ENCODE peak calls at places on chromosomes 5 and 9, in six cellular contexts. Z is kidney epithelial cell, B is left ventricle myocardium inferior, H is lung, E is epithelial cell of proximal tubule, F is HCT116. Q is an unnamed sample.

GRCh38 chr5:131096774-131097695 is 68.0 kb downstream of the HINT1 start:
- DNase-seq in Z (no peak), B (no peak), H (no peak), E (no peak), F (no peak), Q (no peak)

GRCh38 chr9:128892223-128892892 is 10.4 kb downstream of the LRRC8A start:
- DNase-seq in Z (no peak), B (peak), H (peak), E (no peak), F (no peak), Q (peak)

GRCh38 chr5:2017540-2018389 is 135.0 kb upstream of the IRX4 start:
- DNase-seq in Z (no peak), B (no peak), H (no peak), E (no peak), F (peak), Q (no peak)

GRCh38 chr5:122773615-122774014 is 1.3 kb upstream of the SNX2 start:
- DNase-seq in Z (no peak), B (no peak), H (no peak), E (peak), F (no peak), Q (no peak)

GRCh38 chr9:462611-463010 is 247.9 kb downstream of the DOCK8 start:
- DNase-seq in Z (no peak), B (no peak), H (no peak), E (no peak), F (no peak), Q (no peak)

GRCh38 chr9:74036549-74037231 is 460.4 kb upstream of the RORB start:
- DNase-seq in Z (peak), B (no peak), H (no peak), E (no peak), F (no peak), Q (no peak)

GRCh38 chr9:107749787-107750444 is 260.3 kb upstream of the KLF4 start:
- DNase-seq in Z (peak), B (peak), H (peak), E (no peak), F (peak), Q (peak)

GRCh38 chr9:33785914-33786313 is 9.4 kb upstream of the PRSS3 start:
- DNase-seq in Z (no peak), B (no peak), H (no peak), E (no peak), F (no peak), Q (no peak)

GRCh38 chr5:83564069-83564749 is 92.7 kb downstream of the VCAN start:
- DNase-seq in Z (no peak), B (no peak), H (no peak), E (no peak), F (peak), Q (no peak)

GRCh38 chr5:154278172-154278571 is 87.6 kb downstream of the GALNT10 start:
- DNase-seq in Z (no peak), B (no peak), H (no peak), E (no peak), F (no peak), Q (no peak)

GRCh38 chr9:72065076-72065475 is 4.7 kb upstream of the C9orf57 start:
- DNase-seq in Z (no peak), B (no peak), H (no peak), E (no peak), F (no peak), Q (no peak)

GRCh38 chr5:160064441-160064840 is 54.8 kb downstream of the PWWP2A start:
- DNase-seq in Z (no peak), B (peak), H (no peak), E (no peak), F (no peak), Q (no peak)

GRCh38 chr5:77300457-77300856 is 90.0 kb downstream of the PDE8B start:
- DNase-seq in Z (no peak), B (no peak), H (no peak), E (no peak), F (no peak), Q (no peak)

GRCh38 chr9:130139251-130139650 is 33.0 kb upstream of the NCS1 start:
- DNase-seq in Z (no peak), B (no peak), H (no peak), E (no peak), F (no peak), Q (no peak)

GRCh38 chr5:171681667-171682066 is 104.0 kb upstream of the SMIM23 start:
- DNase-seq in Z (no peak), B (no peak), H (no peak), E (no peak), F (no peak), Q (no peak)

GRCh38 chr5:92741906-92742305 is 839.1 kb downstream of the NR2F1-AS1 start:
- DNase-seq in Z (no peak), B (no peak), H (no peak), E (no peak), F (no peak), Q (no peak)

DNA sequence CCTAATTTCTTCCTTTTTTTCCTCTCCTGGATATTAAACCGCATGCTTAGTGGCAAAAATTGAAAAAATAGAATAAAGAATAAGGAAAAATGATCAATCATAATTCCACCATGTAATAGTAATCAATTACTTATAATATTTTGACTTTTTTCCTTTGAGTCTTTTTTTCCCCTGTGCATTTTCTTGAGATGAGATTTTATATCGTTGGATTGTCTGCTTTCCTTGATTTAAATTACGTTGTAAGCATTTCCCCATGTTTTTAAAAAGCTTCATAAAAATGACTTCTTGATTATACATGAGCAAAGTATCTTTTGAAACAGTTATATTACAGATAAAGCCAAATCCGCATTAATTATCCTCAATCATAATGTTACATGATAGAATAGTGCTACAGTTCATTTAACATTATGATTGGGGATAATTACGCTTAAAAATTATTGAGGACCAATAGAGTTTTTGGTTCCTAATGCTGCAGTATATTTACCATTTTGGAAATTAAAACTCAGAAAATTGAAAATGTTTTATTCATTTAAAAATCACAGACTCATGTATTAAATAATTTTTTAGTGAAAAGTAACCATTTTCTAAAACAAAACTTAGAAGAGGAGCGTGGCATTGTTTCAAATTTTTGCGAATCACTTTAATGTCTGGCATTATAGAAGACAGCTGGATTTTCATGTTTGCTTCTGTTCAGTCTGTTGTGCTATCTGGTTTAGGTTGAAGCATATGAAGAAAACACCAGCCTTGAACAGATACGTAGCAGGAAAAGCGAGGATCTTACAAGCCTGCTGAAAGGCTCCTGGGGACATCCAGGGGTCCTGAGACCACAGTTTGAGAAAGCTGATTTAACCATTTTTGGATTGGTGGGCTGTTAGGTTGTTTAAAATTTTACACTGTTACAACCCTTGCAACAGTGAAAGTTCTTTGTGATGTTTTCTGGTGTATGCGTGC is 1.4 kb downstream of the ZFYVE16 start:
- DNase-seq in Z (no peak), B (no peak), H (no peak), E (no peak), F (no peak), Q (no peak)
- H3K4me3 ChIP-seq in Z (peak), B (peak), H (no peak), E (peak), F (peak), Q (peak)

DNA sequence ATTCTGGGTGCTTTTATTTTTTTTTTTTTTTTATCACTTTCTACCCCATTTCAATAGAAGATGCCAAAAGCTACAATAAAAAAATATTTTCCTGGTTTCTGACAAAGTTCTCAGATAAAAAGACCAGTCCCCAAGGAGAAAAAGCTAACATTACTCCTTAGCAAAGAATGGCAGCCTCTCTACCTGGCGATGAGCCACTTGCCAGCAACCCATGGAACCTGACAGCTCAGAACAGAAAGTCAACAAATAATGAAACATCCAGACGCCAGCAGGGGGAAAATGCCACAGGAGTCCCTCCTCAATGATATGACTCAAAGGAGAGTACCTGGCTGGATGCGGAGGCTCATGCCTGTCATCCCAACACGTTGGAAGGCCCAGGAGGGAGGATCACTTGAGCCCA is 123.2 kb downstream of the MYO10 start:
- DNase-seq in Z (no peak), B (no peak), H (no peak), E (no peak), F (no peak), Q (no peak)
- TF ChIP-seq CTCF in Z (no peak), B (no peak), H (no peak), E (no peak), F (no peak), Q (peak)

GRCh38 chr5:141272906-141273305 is 27.7 kb downstream of the PCDHB15 start:
- DNase-seq in Z (no peak), B (no peak), H (no peak), E (no peak), F (no peak), Q (no peak)

GRCh38 chr5:141269195-141269594 is 24.0 kb downstream of the PCDHB15 start:
- DNase-seq in Z (no peak), B (no peak), H (no peak), E (no peak), F (no peak), Q (no peak)
- H3K4me3 ChIP-seq in Z (no peak), B (no peak), H (no peak), E (no peak), F (no peak), Q (no peak)

GRCh38 chr5:128083033-128083810 is at the start of gene SLC12A2:
- DNase-seq in Z (peak), B (peak), H (peak), E (peak), F (peak), Q (peak)

GRCh38 chr5:128082551-128083032 is 974 bp upstream of the SLC12A2 start:
- DNase-seq in Z (no peak), B (no peak), H (no peak), E (no peak), F (peak), Q (no peak)

GRCh38 chr5:128085413-128085812 is 1.8 kb downstream of the SLC12A2 start:
- DNase-seq in Z (no peak), B (no peak), H (no peak), E (no peak), F (no peak), Q (no peak)

GRCh38 chr5:128084228-128085167 is 932 bp downstream of the SLC12A2 start:
- DNase-seq in Z (no peak), B (peak), H (peak), E (no peak), F (no peak), Q (no peak)

DNA sequence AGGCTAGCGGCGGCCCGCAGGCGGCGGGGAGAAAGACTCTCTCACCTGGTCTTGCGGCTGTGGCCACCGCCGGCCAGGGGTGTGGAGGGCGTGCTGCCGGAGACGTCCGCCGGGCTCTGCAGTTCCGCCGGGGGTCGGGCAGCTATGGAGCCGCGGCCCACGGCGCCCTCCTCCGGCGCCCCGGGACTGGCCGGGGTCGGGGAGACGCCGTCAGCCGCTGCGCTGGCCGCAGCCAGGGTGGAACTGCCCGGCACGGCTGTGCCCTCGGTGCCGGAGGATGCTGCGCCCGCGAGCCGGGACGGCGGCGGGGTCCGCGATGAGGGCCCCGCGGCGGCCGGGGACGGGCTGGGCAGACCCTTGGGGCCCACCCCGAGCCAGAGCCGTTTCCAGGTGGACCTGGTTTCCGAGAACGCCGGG is 253 bp downstream of the SLC12A2 start:
- DNase-seq in Z (no peak), B (no peak), H (no peak), E (no peak), F (no peak), Q (no peak)
- TF ChIP-seq CTCF in Z (no peak), B (peak), H (no peak), E (no peak), F (peak), Q (no peak)

GRCh38 chr9:136088481-136088938 is 6.6 kb downstream of the NACC2 start:
- DNase-seq in Z (no peak), B (peak), H (no peak), E (no peak), F (no peak), Q (no peak)
- H3K4me3 ChIP-seq in Z (no peak), B (peak), H (no peak), E (no peak), F (no peak), Q (no peak)

DNA sequence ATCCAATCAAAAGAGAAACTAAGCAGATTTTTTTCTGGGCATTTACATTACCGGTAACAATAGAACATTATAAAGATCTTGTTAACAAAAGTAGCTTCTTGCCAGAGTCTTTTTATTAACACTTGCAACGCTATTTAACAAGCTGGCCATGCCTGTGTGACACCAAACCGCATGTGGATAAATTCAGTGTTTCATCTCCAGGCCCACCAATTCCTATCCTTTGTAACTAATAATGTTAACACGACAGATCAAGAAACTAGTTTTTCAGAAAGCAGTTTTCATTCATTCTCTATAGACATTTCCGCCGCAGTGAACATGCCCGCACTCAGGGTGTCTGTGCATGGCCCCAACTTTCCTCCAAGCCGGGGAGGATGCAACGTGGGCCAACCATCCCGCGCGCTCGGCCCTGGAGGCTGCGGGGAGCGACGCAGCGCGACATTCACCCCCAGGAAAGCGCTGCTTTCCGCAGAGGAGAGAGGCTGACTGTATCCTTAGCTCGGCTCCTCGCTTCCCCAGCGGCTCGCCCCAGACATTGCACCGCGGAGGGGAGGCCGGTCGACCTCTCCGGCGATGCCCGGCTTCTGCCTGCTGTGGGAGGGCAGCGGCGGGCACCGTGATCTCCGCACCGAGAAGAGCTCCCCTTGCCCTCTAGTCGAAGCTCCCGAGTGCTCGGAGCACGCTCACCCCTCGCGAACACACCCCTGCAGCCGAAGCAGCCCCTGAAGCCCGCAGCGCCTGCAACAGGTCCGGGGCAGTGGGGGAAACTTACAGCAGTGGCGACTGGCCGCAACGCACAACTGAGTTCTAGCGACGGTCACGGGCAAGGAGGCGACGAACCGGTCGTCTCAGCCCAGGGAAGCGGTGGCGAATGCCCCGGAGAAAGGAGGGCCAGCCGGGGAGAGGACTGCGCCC is 734 bp downstream of the ENC1 start:
- DNase-seq in Z (no peak), B (peak), H (peak), E (no peak), F (no peak), Q (no peak)
- TF ChIP-seq CTCF in Z (no peak), B (no peak), H (no peak), E (peak), F (peak), Q (peak)

GRCh38 chr9:109868222-109868621 is 88.2 kb downstream of the PALM2AKAP2 start:
- DNase-seq in Z (no peak), B (no peak), H (no peak), E (no peak), F (no peak), Q (no peak)
- H3K4me3 ChIP-seq in Z (no peak), B (peak), H (no peak), E (no peak), F (no peak), Q (no peak)